ENCODE peak calls at places on chromosomes 6 and 20, in six cellular contexts. D, U, K, C, P and F are unnamed samples.

GRCh38 chr6:134166529-134167221 is 114.3 kb upstream of the SLC2A12 start:
- DNase-seq in U (no peak), K (no peak), C (no peak), D (no peak), P (no peak), F (no peak)

GRCh38 chr6:35678021-35678654 is 10.6 kb downstream of the FKBP5 start:
- DNase-seq in P (no peak), C (no peak), U (no peak), D (no peak), K (no peak), F (no peak)

GRCh38 chr6:26032387-26033131 is 54.7 kb upstream of the HFE start:
- DNase-seq in D (peak; percentile 45), U (no peak), P (no peak), K (no peak), C (no peak), F (no peak)

GRCh38 chr6:75210885-75211739 is 5.3 kb upstream of the COL12A1 start:
- DNase-seq in C (no peak), D (peak; percentile 85), U (peak; percentile 50), K (peak; percentile 73), P (no peak), F (no peak)

GRCh38 chr20:22542427-22542826 is 41.9 kb downstream of the FOXA2 start:
- DNase-seq in K (no peak), D (no peak), U (no peak), C (no peak), P (no peak), F (no peak)

GRCh38 chr6:11232968-11233626 is 629 bp upstream of the NEDD9 start:
- DNase-seq in D (no peak), K (no peak), P (no peak), C (no peak), U (peak; percentile 23), F (no peak)

GRCh38 chr6:22631101-22631500 is 61.7 kb downstream of the HDGFL1 start:
- DNase-seq in D (peak; percentile 70), P (no peak), U (no peak), K (no peak), C (peak; percentile 68), F (no peak)

GRCh38 chr6:53795702-53796450 is 1.1 kb downstream of the LRRC1 start:
- DNase-seq in D (no peak), K (peak; percentile 53), U (no peak), P (peak; percentile 85), C (peak; percentile 54), F (peak; percentile 83)

GRCh38 chr6:18507018-18507415 is 119.9 kb downstream of the RNF144B start:
- DNase-seq in P (no peak), U (no peak), K (no peak), C (no peak), D (no peak), F (no peak)

GRCh38 chr6:152309648-152310047 is 327.5 kb downstream of the SYNE1 start:
- DNase-seq in P (no peak), C (no peak), U (no peak), K (no peak), D (no peak), F (no peak)

GRCh38 chr6:39411465-39411864 is 89.0 kb upstream of the KCNK16 start:
- DNase-seq in C (no peak), D (no peak), U (no peak), K (no peak), P (no peak), F (no peak)

GRCh38 chr20:63035284-63036185 is 28.8 kb upstream of the BHLHE23 start:
- DNase-seq in K (no peak), U (no peak), P (peak; percentile 62), C (peak; percentile 23), D (no peak), F (peak; percentile 57)

GRCh38 chr20:44017905-44018683 is 103.4 kb downstream of the TOX2 start:
- DNase-seq in P (peak; percentile 85), K (peak; percentile 63), D (peak; percentile 93), U (no peak), C (peak; percentile 56), F (peak; percentile 91)

GRCh38 chr6:106103728-106104109 is 17.6 kb downstream of the PRDM1 start:
- DNase-seq in C (no peak), D (no peak), P (no peak), U (no peak), K (no peak), F (no peak)

GRCh38 chr6:36586606-36587005 is 7.6 kb upstream of the SRSF3 start:
- DNase-seq in P (no peak), D (no peak), K (no peak), C (no peak), U (no peak), F (no peak)

GRCh38 chr6:47135772-47136171 is 93.6 kb upstream of the ADGRF1 start:
- DNase-seq in U (peak; percentile 48), C (no peak), P (no peak), D (peak; percentile 77), K (peak; percentile 46), F (no peak)

GRCh38 chr20:57461726-57462125 is 63.2 kb downstream of the CTCFL start:
- DNase-seq in P (peak; percentile 67), C (no peak), U (no peak), K (no peak), D (no peak), F (no peak)

GRCh38 chr6:38244873-38245272 is 394.9 kb downstream of the BTBD9 start:
- DNase-seq in K (no peak), U (no peak), P (no peak), C (no peak), D (no peak), F (no peak)

GRCh38 chr6:15389759-15390723 is 144.2 kb downstream of the JARID2 start:
- DNase-seq in U (peak; percentile 47), P (no peak), D (peak; percentile 74), C (no peak), K (no peak), F (no peak)

GRCh38 chr20:53736757-53737403 is 143.2 kb upstream of the ZNF217 start:
- DNase-seq in C (no peak), P (no peak), U (no peak), K (peak; percentile 34), D (no peak), F (no peak)

GRCh38 chr6:100719883-100720682 is 161.0 kb downstream of the ASCC3 start:
- DNase-seq in U (no peak), P (no peak), D (peak; percentile 56), C (no peak), K (no peak), F (no peak)

GRCh38 chr6:106520711-106521367 is 108.5 kb downstream of the RTN4IP1 start:
- DNase-seq in P (no peak), D (no peak), C (no peak), U (peak; percentile 77), K (peak; percentile 65), F (no peak)

GRCh38 chr6:144377586-144377985 is 92.5 kb downstream of the UTRN start:
- DNase-seq in U (no peak), C (no peak), K (no peak), P (no peak), D (peak; percentile 87), F (no peak)

GRCh38 chr20:58790440-58790839 is 60.3 kb downstream of the GNAS-AS1 start:
- DNase-seq in K (no peak), D (no peak), C (no peak), P (peak; percentile 61), U (no peak), F (no peak)

GRCh38 chr6:21744321-21744720 is 150.8 kb downstream of the SOX4 start:
- DNase-seq in U (no peak), C (no peak), K (no peak), P (no peak), D (no peak), F (no peak)

GRCh38 chr20:34566978-34567884 is 8.7 kb downstream of the MAP1LC3A start:
- DNase-seq in U (no peak), P (no peak), D (no peak), K (peak; percentile 42), C (peak; percentile 2), F (peak; percentile 28)

GRCh38 chr6:32668226-32668747 is 1.8 kb upstream of the HLA-DQB1 start:
- DNase-seq in K (peak; percentile 76), C (no peak), U (no peak), P (no peak), D (no peak), F (no peak)

GRCh38 chr20:49700411-49701185 is 13.1 kb downstream of the B4GALT5 start:
- DNase-seq in C (no peak), K (peak; percentile 30), P (no peak), U (no peak), D (peak; percentile 77), F (no peak)
- H3K4me1 ChIP-seq in C (peaks cover 15% of the 10 kb centered on the region), K (peaks cover 53% of the 10 kb centered on the region), P (no peaks in the 10 kb centered on the region), U (peaks cover 37% of the 10 kb centered on the region), D (peaks cover 5% of the 10 kb centered on the region), F (no peaks in the 10 kb centered on the region)

GRCh38 chr6:17485946-17486345 is 92.6 kb downstream of the CAP2 start:
- DNase-seq in P (no peak), C (no peak), U (no peak), D (no peak), K (no peak), F (no peak)

GRCh38 chr6:17484201-17484606 is 90.8 kb downstream of the CAP2 start:
- DNase-seq in U (no peak), C (no peak), K (no peak), D (peak; percentile 18), P (no peak), F (no peak)

GRCh38 chr6:17483391-17484016 is 90.1 kb downstream of the CAP2 start:
- DNase-seq in U (no peak), C (no peak), P (no peak), D (no peak), K (no peak), F (no peak)

GRCh38 chr6:17485181-17485580 is 91.8 kb downstream of the CAP2 start:
- DNase-seq in D (no peak), K (no peak), C (no peak), U (no peak), P (no peak), F (no peak)

DNA sequence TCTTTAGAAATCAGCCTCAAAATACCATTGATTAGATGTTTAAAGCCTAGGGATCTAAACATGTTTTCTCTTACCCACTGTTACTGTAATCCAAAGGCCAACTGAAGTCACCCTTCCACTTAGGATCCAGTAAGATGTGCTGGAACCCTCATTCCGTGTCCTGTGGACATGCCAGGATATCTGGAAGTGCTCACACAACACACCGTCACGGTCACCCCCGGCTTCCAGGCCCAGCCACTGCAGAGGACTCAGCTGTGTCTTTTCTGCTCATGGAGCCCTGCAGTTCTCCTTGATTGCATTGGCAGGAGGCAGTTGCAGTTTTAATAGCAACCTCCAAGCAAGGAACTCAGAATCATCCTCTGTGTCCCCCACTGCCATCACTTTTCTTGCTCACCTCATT is 93.3 kb downstream of the CAP2 start:
- DNase-seq in U (no peak), C (no peak), D (no peak), P (no peak), K (no peak), F (no peak)
- H3K36me3 ChIP-seq in U (no peaks in the 10 kb centered on the region), C (no peaks in the 10 kb centered on the region), D (no peaks in the 10 kb centered on the region), P (peaks cover 4% of the 10 kb centered on the region), K (no peaks in the 10 kb centered on the region), F (no peaks in the 10 kb centered on the region)

GRCh38 chr20:1975251-1975650 is 18.6 kb downstream of the PDYN start:
- DNase-seq in K (no peak), P (no peak), D (no peak), C (no peak), U (no peak), F (no peak)
- H3K4me3 ChIP-seq in K (no peak overlapping the region), P (no peak overlapping the region), D (no peak overlapping the region), C (no peak overlapping the region), U (no peak overlapping the region), F (no peak overlapping the region)

DNA sequence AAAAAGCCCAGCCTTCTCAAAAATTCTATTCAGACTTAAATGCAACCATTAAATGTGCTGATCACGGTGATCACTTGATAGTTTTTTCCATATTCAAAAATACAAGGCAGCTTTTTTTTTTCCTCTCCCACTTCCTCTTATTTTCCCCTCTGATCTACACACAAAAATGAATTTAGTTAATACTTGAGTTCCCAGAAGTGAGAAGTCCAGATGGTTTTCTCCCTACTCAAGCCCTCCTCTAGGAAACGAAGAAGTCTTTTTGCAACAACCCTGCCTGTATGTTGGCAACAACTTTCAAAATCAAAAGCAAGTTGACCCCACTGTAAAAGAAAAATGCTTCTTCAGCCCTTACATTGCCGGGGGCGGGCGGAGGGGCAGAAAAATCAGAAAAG is 24.3 kb downstream of the ARHGAP18 start:
- DNase-seq in K (no peak), P (no peak), C (no peak), U (no peak), D (no peak), F (no peak)
- H3K4me1 ChIP-seq in K (peaks cover 73% of the 10 kb centered on the region), P (peaks cover 2% of the 10 kb centered on the region), C (peaks cover 4% of the 10 kb centered on the region), U (peaks cover 73% of the 10 kb centered on the region), D (peaks cover 23% of the 10 kb centered on the region), F (no peaks in the 10 kb centered on the region)